ENCODE peak calls at places on chromosomes 7 and 10, in nine cellular contexts. One of them, this sample, is unnamed.

GRCh38 chr7:135879238-135879637 is 97.9 kb downstream of the MTPN start:
- DNase-seq in BJ: no peak
- DNase-seq in astrocyte of the spinal cord: peak
- DNase-seq in D341Med: no peak
- DNase-seq in stimulated activated CD8-positive, alpha-beta memory T cell treated with anti-CD3 and anti-CD28 coated beads, Interleukin-15, amount 100 ng/mL, for 24 hours: no peak
- DNase-seq in amygdala: no peak
- DNase-seq in HS-5: peak
- DNase-seq in foreskin fibroblast: no peak
- DNase-seq in sciatic nerve: no peak
- DNase-seq in this sample: no peak

GRCh38 chr10:70682920-70683600 is 10.8 kb downstream of the ADAMTS14 start:
- DNase-seq in stimulated activated CD8-positive, alpha-beta memory T cell treated with anti-CD3 and anti-CD28 coated beads, Interleukin-15, amount 100 ng/mL, for 24 hours: no peak
- DNase-seq in foreskin fibroblast: no peak
- DNase-seq in astrocyte of the spinal cord: no peak
- DNase-seq in sciatic nerve: no peak
- DNase-seq in BJ: no peak
- DNase-seq in D341Med: no peak
- DNase-seq in amygdala: no peak
- DNase-seq in HS-5: no peak
- DNase-seq in this sample: no peak

GRCh38 chr7:94700926-94701554 is 45.1 kb upstream of the SGCE start:
- DNase-seq in BJ: no peak
- DNase-seq in foreskin fibroblast: peak
- DNase-seq in sciatic nerve: no peak
- DNase-seq in HS-5: no peak
- DNase-seq in stimulated activated CD8-positive, alpha-beta memory T cell treated with anti-CD3 and anti-CD28 coated beads, Interleukin-15, amount 100 ng/mL, for 24 hours: no peak
- DNase-seq in D341Med: no peak
- DNase-seq in amygdala: no peak
- DNase-seq in astrocyte of the spinal cord: no peak
- DNase-seq in this sample: no peak

GRCh38 chr7:156516791-156517378 is 123.7 kb upstream of the RNF32 start:
- DNase-seq in amygdala: no peak
- DNase-seq in astrocyte of the spinal cord: no peak
- DNase-seq in D341Med: no peak
- DNase-seq in stimulated activated CD8-positive, alpha-beta memory T cell treated with anti-CD3 and anti-CD28 coated beads, Interleukin-15, amount 100 ng/mL, for 24 hours: no peak
- DNase-seq in sciatic nerve: no peak
- DNase-seq in foreskin fibroblast: no peak
- DNase-seq in HS-5: no peak
- DNase-seq in BJ: no peak
- DNase-seq in this sample: no peak

GRCh38 chr7:73701357-73701995 is 18.0 kb downstream of the STX1A start:
- DNase-seq in stimulated activated CD8-positive, alpha-beta memory T cell treated with anti-CD3 and anti-CD28 coated beads, Interleukin-15, amount 100 ng/mL, for 24 hours: no peak
- DNase-seq in amygdala: no peak
- DNase-seq in D341Med: peak
- DNase-seq in foreskin fibroblast: peak
- DNase-seq in HS-5: no peak
- DNase-seq in astrocyte of the spinal cord: peak
- DNase-seq in BJ: peak
- DNase-seq in sciatic nerve: no peak
- DNase-seq in this sample: peak

GRCh38 chr7:30285067-30285530 is 702 bp downstream of the ZNRF2 start:
- DNase-seq in BJ: no peak
- DNase-seq in astrocyte of the spinal cord: no peak
- DNase-seq in HS-5: no peak
- DNase-seq in amygdala: no peak
- DNase-seq in stimulated activated CD8-positive, alpha-beta memory T cell treated with anti-CD3 and anti-CD28 coated beads, Interleukin-15, amount 100 ng/mL, for 24 hours: no peak
- DNase-seq in foreskin fibroblast: peak
- DNase-seq in sciatic nerve: peak
- DNase-seq in D341Med: peak
- DNase-seq in this sample: no peak

GRCh38 chr10:71209324-71210030 is 2.9 kb upstream of the UNC5B start:
- DNase-seq in HS-5: no peak
- DNase-seq in sciatic nerve: peak
- DNase-seq in amygdala: no peak
- DNase-seq in BJ: no peak
- DNase-seq in stimulated activated CD8-positive, alpha-beta memory T cell treated with anti-CD3 and anti-CD28 coated beads, Interleukin-15, amount 100 ng/mL, for 24 hours: no peak
- DNase-seq in foreskin fibroblast: no peak
- DNase-seq in astrocyte of the spinal cord: no peak
- DNase-seq in D341Med: no peak
- DNase-seq in this sample: no peak

GRCh38 chr10:21398549-21399345 is 126.7 kb downstream of the SKIDA1 start:
- DNase-seq in BJ: peak
- DNase-seq in foreskin fibroblast: peak
- DNase-seq in D341Med: no peak
- DNase-seq in HS-5: peak
- DNase-seq in sciatic nerve: no peak
- DNase-seq in astrocyte of the spinal cord: peak
- DNase-seq in amygdala: no peak
- DNase-seq in stimulated activated CD8-positive, alpha-beta memory T cell treated with anti-CD3 and anti-CD28 coated beads, Interleukin-15, amount 100 ng/mL, for 24 hours: no peak
- DNase-seq in this sample: no peak

GRCh38 chr10:61125560-61126250 is 181.7 kb upstream of the RHOBTB1 start:
- DNase-seq in amygdala: no peak
- DNase-seq in BJ: no peak
- DNase-seq in stimulated activated CD8-positive, alpha-beta memory T cell treated with anti-CD3 and anti-CD28 coated beads, Interleukin-15, amount 100 ng/mL, for 24 hours: no peak
- DNase-seq in D341Med: no peak
- DNase-seq in astrocyte of the spinal cord: no peak
- DNase-seq in sciatic nerve: no peak
- DNase-seq in HS-5: no peak
- DNase-seq in foreskin fibroblast: no peak
- DNase-seq in this sample: peak

GRCh38 chr7:42156541-42156865 is 80.5 kb downstream of the GLI3 start:
- DNase-seq in BJ: no peak
- DNase-seq in amygdala: no peak
- DNase-seq in HS-5: no peak
- DNase-seq in astrocyte of the spinal cord: no peak
- DNase-seq in D341Med: no peak
- DNase-seq in stimulated activated CD8-positive, alpha-beta memory T cell treated with anti-CD3 and anti-CD28 coated beads, Interleukin-15, amount 100 ng/mL, for 24 hours: no peak
- DNase-seq in foreskin fibroblast: no peak
- DNase-seq in sciatic nerve: no peak
- DNase-seq in this sample: no peak

GRCh38 chr10:70673929-70674559 is 1.7 kb downstream of the ADAMTS14 start:
- DNase-seq in HS-5: no peak
- DNase-seq in sciatic nerve: no peak
- DNase-seq in foreskin fibroblast: no peak
- DNase-seq in BJ: no peak
- DNase-seq in stimulated activated CD8-positive, alpha-beta memory T cell treated with anti-CD3 and anti-CD28 coated beads, Interleukin-15, amount 100 ng/mL, for 24 hours: no peak
- DNase-seq in D341Med: no peak
- DNase-seq in amygdala: no peak
- DNase-seq in astrocyte of the spinal cord: no peak
- DNase-seq in this sample: no peak

GRCh38 chr10:77405771-77406241 is 231.8 kb downstream of the KCNMA1 start:
- DNase-seq in D341Med: peak
- DNase-seq in amygdala: no peak
- DNase-seq in foreskin fibroblast: peak
- DNase-seq in stimulated activated CD8-positive, alpha-beta memory T cell treated with anti-CD3 and anti-CD28 coated beads, Interleukin-15, amount 100 ng/mL, for 24 hours: no peak
- DNase-seq in HS-5: peak
- DNase-seq in BJ: no peak
- DNase-seq in sciatic nerve: no peak
- DNase-seq in astrocyte of the spinal cord: peak
- DNase-seq in this sample: peak

GRCh38 chr7:1085910-1086421 is 1.9 kb upstream of the GPER1 start:
- DNase-seq in foreskin fibroblast: peak
- DNase-seq in HS-5: peak
- DNase-seq in BJ: no peak
- DNase-seq in astrocyte of the spinal cord: no peak
- DNase-seq in sciatic nerve: no peak
- DNase-seq in amygdala: no peak
- DNase-seq in D341Med: no peak
- DNase-seq in stimulated activated CD8-positive, alpha-beta memory T cell treated with anti-CD3 and anti-CD28 coated beads, Interleukin-15, amount 100 ng/mL, for 24 hours: no peak
- DNase-seq in this sample: no peak

GRCh38 chr7:46774515-46774914 is 807.4 kb downstream of the TNS3 start:
- DNase-seq in amygdala: no peak
- DNase-seq in astrocyte of the spinal cord: no peak
- DNase-seq in sciatic nerve: no peak
- DNase-seq in stimulated activated CD8-positive, alpha-beta memory T cell treated with anti-CD3 and anti-CD28 coated beads, Interleukin-15, amount 100 ng/mL, for 24 hours: no peak
- DNase-seq in BJ: no peak
- DNase-seq in HS-5: no peak
- DNase-seq in foreskin fibroblast: peak
- DNase-seq in D341Med: no peak
- DNase-seq in this sample: no peak

GRCh38 chr10:86191166-86191565 is 175.4 kb downstream of the GRID1 start:
- DNase-seq in foreskin fibroblast: no peak
- DNase-seq in astrocyte of the spinal cord: no peak
- DNase-seq in D341Med: no peak
- DNase-seq in amygdala: no peak
- DNase-seq in stimulated activated CD8-positive, alpha-beta memory T cell treated with anti-CD3 and anti-CD28 coated beads, Interleukin-15, amount 100 ng/mL, for 24 hours: no peak
- DNase-seq in HS-5: no peak
- DNase-seq in BJ: no peak
- DNase-seq in sciatic nerve: peak
- DNase-seq in this sample: no peak

GRCh38 chr10:79321494-79321882 is 25.8 kb upstream of the PPIF start:
- DNase-seq in D341Med: no peak
- DNase-seq in astrocyte of the spinal cord: no peak
- DNase-seq in BJ: no peak
- DNase-seq in foreskin fibroblast: no peak
- DNase-seq in amygdala: no peak
- DNase-seq in sciatic nerve: no peak
- DNase-seq in stimulated activated CD8-positive, alpha-beta memory T cell treated with anti-CD3 and anti-CD28 coated beads, Interleukin-15, amount 100 ng/mL, for 24 hours: no peak
- DNase-seq in HS-5: no peak
- DNase-seq in this sample: no peak

GRCh38 chr10:29600821-29601220 is 34.0 kb downstream of the SVIL start:
- DNase-seq in stimulated activated CD8-positive, alpha-beta memory T cell treated with anti-CD3 and anti-CD28 coated beads, Interleukin-15, amount 100 ng/mL, for 24 hours: no peak
- DNase-seq in HS-5: no peak
- DNase-seq in foreskin fibroblast: no peak
- DNase-seq in D341Med: no peak
- DNase-seq in astrocyte of the spinal cord: peak
- DNase-seq in BJ: no peak
- DNase-seq in sciatic nerve: no peak
- DNase-seq in amygdala: no peak
- DNase-seq in this sample: no peak

This sample was measured in NCI-H1694 treated with DMSO at 0.1 percent for 48 hours.